ENCODE peak calls at places on chromosomes 13 and 19, in four cellular contexts. H is NCI-H1092; G is stimulated activated CD4-positive, alpha-beta T cell treated with anti-CD3 and anti-CD28 coated beads, TNF-alpha, amount 100 ng/mL, for 24 hours; W is iris pigment epithelial cell. A is an unnamed sample.

GRCh38 chr19:47012620-47013019 is 7.0 kb upstream of the NPAS1 start:
- DNase-seq in W (no peak), H (no peak), G (no peak), A (no peak)

GRCh38 chr13:85879014-85879413 is 79.8 kb upstream of the SLITRK6 start:
- DNase-seq in G (no peak), H (no peak), W (no peak), A (no peak)

GRCh38 chr13:75687145-75687763 is 51.1 kb downstream of the LMO7 start:
- DNase-seq in W (peak; percentile 69), G (no peak), H (no peak), A (no peak)

GRCh38 chr19:19530423-19530804 is 1.7 kb downstream of the YJEFN3 start:
- DNase-seq in H (no peak), G (no peak), W (peak; percentile 14), A (no peak)

GRCh38 chr19:1533510-1534150 is 9.8 kb downstream of the PLK5 start:
- DNase-seq in W (no peak), H (no peak), G (no peak), A (no peak)

GRCh38 chr19:34556500-34556899 is 74.9 kb downstream of the WTIP start:
- DNase-seq in H (peak; percentile 4), W (peak; percentile 4), G (peak; percentile 26), A (peak; percentile 5)

GRCh38 chr13:42113478-42113877 is 65.0 kb downstream of the DGKH start:
- DNase-seq in W (no peak), G (no peak), H (no peak), A (no peak)

GRCh38 chr19:18972301-18972831 is 31.3 kb upstream of the HOMER3 start:
- DNase-seq in W (peak; percentile 42), G (no peak), H (no peak), A (no peak)

GRCh38 chr19:18780631-18781030 is 10.5 kb downstream of the COMP start:
- DNase-seq in W (no peak), G (no peak), H (no peak), A (no peak)

GRCh38 chr13:99307648-99308339 is 595 bp upstream of the GPR183 start:
- DNase-seq in W (peak; percentile 92), G (peak; percentile 82), H (no peak), A (no peak)

GRCh38 chr19:22026687-22027086 is 15.9 kb upstream of the ZNF208 start:
- DNase-seq in W (no peak), G (no peak), H (no peak), A (no peak)

GRCh38 chr13:46866150-46866549 is 30.7 kb downstream of the HTR2A start:
- DNase-seq in H (no peak), G (no peak), W (peak; percentile 69), A (no peak)

GRCh38 chr19:40599331-40600085 is 1.7 kb upstream of the LTBP4 start:
- DNase-seq in W (no peak), H (no peak), G (no peak), A (no peak)

GRCh38 chr19:4120531-4120930 is 3.4 kb downstream of the MAP2K2 start:
- DNase-seq in W (peak; percentile 77), G (no peak), H (no peak), A (no peak)

GRCh38 chr19:43738780-43739211 is 16.0 kb downstream of the SMG9 start:
- DNase-seq in W (no peak), H (no peak), G (no peak), A (no peak)

GRCh38 chr13:23955064-23955463 is 57.8 kb upstream of the C1QTNF9B start:
- DNase-seq in G (no peak), W (no peak), H (no peak), A (no peak)

GRCh38 chr13:44972956-44973581 is 16.2 kb downstream of the NUFIP1 start:
- DNase-seq in W (peak; percentile 37), G (no peak), H (peak; percentile 4), A (no peak)

GRCh38 chr19:1509589-1510441 is 3.0 kb downstream of the ADAMTSL5 start:
- DNase-seq in W (no peak), H (no peak), G (no peak), A (no peak)

GRCh38 chr13:77026255-77026782 is 640 bp downstream of the FBXL3 start:
- DNase-seq in H (peak; percentile 67), G (peak; percentile 73), W (peak; percentile 71), A (peak; percentile 49)

GRCh38 chr13:61779456-61779855 is 363.8 kb upstream of the PCDH20 start:
- DNase-seq in H (no peak), W (no peak), G (no peak), A (no peak)

GRCh38 chr13:110525328-110526319 is 35.9 kb downstream of the RAB20 start:
- DNase-seq in G (no peak), W (no peak), H (peak; percentile 37), A (no peak)

A was measured in hypothalamus.